ENCODE peak calls at places on chromosome 13, in eight cellular contexts. One of them, this sample, is unnamed.

GRCh38 chr13:79361299-79361698 is 44.8 kb downstream of the RBM26 start:
- DNase-seq in AG09319: no peak
- DNase-seq in PC-9: no peak
- DNase-seq in H9: no peak
- DNase-seq in colonic mucosa: no peak
- DNase-seq in cardiac fibroblast: no peak
- DNase-seq in neural progenitor cell: no peak
- DNase-seq in RWPE1: no peak
- DNase-seq in this sample: no peak

GRCh38 chr13:48184260-48184659 is 48.7 kb upstream of the ITM2B start:
- DNase-seq in AG09319: no peak
- DNase-seq in neural progenitor cell: no peak
- DNase-seq in H9: no peak
- DNase-seq in cardiac fibroblast: no peak
- DNase-seq in colonic mucosa: no peak
- DNase-seq in PC-9: no peak
- DNase-seq in RWPE1: no peak
- DNase-seq in this sample: no peak

GRCh38 chr13:40963927-40964326 is 55.2 kb downstream of the ELF1 start:
- DNase-seq in AG09319: no peak
- DNase-seq in colonic mucosa: no peak
- DNase-seq in cardiac fibroblast: no peak
- DNase-seq in RWPE1: peak; percentile 87
- DNase-seq in neural progenitor cell: no peak
- DNase-seq in H9: no peak
- DNase-seq in PC-9: peak; percentile 6
- DNase-seq in this sample: peak; percentile 44

GRCh38 chr13:24341439-24341838 is 32.1 kb downstream of the C1QTNF9 start:
- DNase-seq in RWPE1: no peak
- DNase-seq in neural progenitor cell: no peak
- DNase-seq in AG09319: no peak
- DNase-seq in cardiac fibroblast: peak; percentile 4
- DNase-seq in PC-9: no peak
- DNase-seq in H9: no peak
- DNase-seq in colonic mucosa: no peak
- DNase-seq in this sample: no peak

GRCh38 chr13:74142257-74142656 is 8.1 kb upstream of the KLF12 start:
- DNase-seq in RWPE1: no peak
- DNase-seq in H9: no peak
- DNase-seq in neural progenitor cell: no peak
- DNase-seq in colonic mucosa: no peak
- DNase-seq in cardiac fibroblast: no peak
- DNase-seq in PC-9: no peak
- DNase-seq in AG09319: no peak
- DNase-seq in this sample: no peak

GRCh38 chr13:48494874-48495273 is 38.0 kb downstream of the RCBTB2 start:
- DNase-seq in PC-9: no peak
- DNase-seq in H9: no peak
- DNase-seq in cardiac fibroblast: no peak
- DNase-seq in colonic mucosa: no peak
- DNase-seq in neural progenitor cell: no peak
- DNase-seq in RWPE1: no peak
- DNase-seq in AG09319: no peak
- DNase-seq in this sample: no peak

GRCh38 chr13:27080018-27080948 is 91.3 kb downstream of the USP12 start:
- DNase-seq in PC-9: no peak
- DNase-seq in AG09319: no peak
- DNase-seq in H9: no peak
- DNase-seq in RWPE1: no peak
- DNase-seq in cardiac fibroblast: no peak
- DNase-seq in colonic mucosa: no peak
- DNase-seq in neural progenitor cell: no peak
- DNase-seq in this sample: no peak

GRCh38 chr13:73772449-73773186 is 361.6 kb downstream of the KLF12 start:
- DNase-seq in PC-9: no peak
- DNase-seq in cardiac fibroblast: no peak
- DNase-seq in colonic mucosa: no peak
- DNase-seq in AG09319: no peak
- DNase-seq in H9: no peak
- DNase-seq in RWPE1: no peak
- DNase-seq in neural progenitor cell: no peak
- DNase-seq in this sample: no peak

GRCh38 chr13:74444877-74445479 is 310.8 kb upstream of the KLF12 start:
- DNase-seq in cardiac fibroblast: no peak
- DNase-seq in PC-9: no peak
- DNase-seq in AG09319: no peak
- DNase-seq in H9: no peak
- DNase-seq in colonic mucosa: no peak
- DNase-seq in RWPE1: peak; percentile 18
- DNase-seq in neural progenitor cell: no peak
- DNase-seq in this sample: peak; percentile 26

GRCh38 chr13:107210216-107211010 is 642.5 kb upstream of the ARGLU1 start:
- DNase-seq in H9: no peak
- DNase-seq in PC-9: no peak
- DNase-seq in cardiac fibroblast: peak; percentile 36
- DNase-seq in AG09319: no peak
- DNase-seq in neural progenitor cell: no peak
- DNase-seq in colonic mucosa: no peak
- DNase-seq in RWPE1: no peak
- DNase-seq in this sample: no peak

GRCh38 chr13:79457948-79458347 is 23.0 kb upstream of the NDFIP2 start:
- DNase-seq in H9: no peak
- DNase-seq in AG09319: peak; percentile 46
- DNase-seq in RWPE1: peak; percentile 27
- DNase-seq in neural progenitor cell: no peak
- DNase-seq in cardiac fibroblast: peak; percentile 70
- DNase-seq in PC-9: no peak
- DNase-seq in colonic mucosa: no peak
- DNase-seq in this sample: peak; percentile 59

GRCh38 chr13:89737051-89737450 is 1610.4 kb upstream of the MIR17HG start:
- DNase-seq in RWPE1: no peak
- DNase-seq in neural progenitor cell: no peak
- DNase-seq in AG09319: no peak
- DNase-seq in cardiac fibroblast: no peak
- DNase-seq in H9: no peak
- DNase-seq in PC-9: no peak
- DNase-seq in colonic mucosa: no peak
- DNase-seq in this sample: no peak

GRCh38 chr13:41905600-41906254 is 55.2 kb downstream of the VWA8 start:
- DNase-seq in AG09319: peak; percentile 30
- DNase-seq in H9: no peak
- DNase-seq in colonic mucosa: no peak
- DNase-seq in neural progenitor cell: peak; percentile 35
- DNase-seq in cardiac fibroblast: peak; percentile 55
- DNase-seq in PC-9: no peak
- DNase-seq in RWPE1: peak; percentile 64
- DNase-seq in this sample: peak; percentile 65

GRCh38 chr13:48727252-48728011 is 73.7 kb downstream of the CYSLTR2 start:
- DNase-seq in AG09319: no peak
- DNase-seq in neural progenitor cell: no peak
- DNase-seq in PC-9: no peak
- DNase-seq in H9: no peak
- DNase-seq in cardiac fibroblast: peak; percentile 68
- DNase-seq in RWPE1: no peak
- DNase-seq in colonic mucosa: no peak
- DNase-seq in this sample: no peak

GRCh38 chr13:111490611-111491010 is 170.2 kb downstream of the TEX29 start:
- DNase-seq in neural progenitor cell: no peak
- DNase-seq in cardiac fibroblast: no peak
- DNase-seq in RWPE1: no peak
- DNase-seq in AG09319: no peak
- DNase-seq in colonic mucosa: no peak
- DNase-seq in PC-9: no peak
- DNase-seq in H9: no peak
- DNase-seq in this sample: no peak

GRCh38 chr13:112055417-112056206 is 11.3 kb upstream of the SOX1 start:
- DNase-seq in RWPE1: no peak
- DNase-seq in neural progenitor cell: peak; percentile 52
- DNase-seq in colonic mucosa: no peak
- DNase-seq in PC-9: no peak
- DNase-seq in H9: peak; percentile 44
- DNase-seq in AG09319: no peak
- DNase-seq in cardiac fibroblast: no peak
- DNase-seq in this sample: no peak

GRCh38 chr13:26038931-26039475 is 12.8 kb downstream of the SHISA2 start:
- DNase-seq in H9: no peak
- DNase-seq in PC-9: no peak
- DNase-seq in colonic mucosa: no peak
- DNase-seq in AG09319: no peak
- DNase-seq in RWPE1: no peak
- DNase-seq in cardiac fibroblast: no peak
- DNase-seq in neural progenitor cell: no peak
- DNase-seq in this sample: no peak

GRCh38 chr13:112519517-112520060 is 68.4 kb downstream of the TUBGCP3 start:
- DNase-seq in neural progenitor cell: no peak
- DNase-seq in RWPE1: no peak
- DNase-seq in PC-9: no peak
- DNase-seq in cardiac fibroblast: no peak
- DNase-seq in H9: no peak
- DNase-seq in colonic mucosa: no peak
- DNase-seq in AG09319: no peak
- DNase-seq in this sample: no peak

GRCh38 chr13:108154421-108154858 is 60.9 kb downstream of the LIG4 start:
- DNase-seq in AG09319: no peak
- DNase-seq in PC-9: no peak
- DNase-seq in colonic mucosa: peak; percentile 68
- DNase-seq in H9: no peak
- DNase-seq in cardiac fibroblast: no peak
- DNase-seq in neural progenitor cell: no peak
- DNase-seq in RWPE1: no peak
- DNase-seq in this sample: no peak

GRCh38 chr13:99577934-99578917 is 77.0 kb downstream of the TM9SF2 start:
- DNase-seq in cardiac fibroblast: peak; percentile 16
- DNase-seq in H9: no peak
- DNase-seq in AG09319: no peak
- DNase-seq in RWPE1: no peak
- DNase-seq in PC-9: no peak
- DNase-seq in colonic mucosa: no peak
- DNase-seq in neural progenitor cell: no peak
- DNase-seq in this sample: peak; percentile 15
- TF ChIP-seq CTCF in cardiac fibroblast: peak; percentile 33
- TF ChIP-seq CTCF in H9: peak; percentile 55
- TF ChIP-seq CTCF in AG09319: peak; percentile 31
- TF ChIP-seq CTCF in RWPE1: no peak
- TF ChIP-seq CTCF in PC-9: no peak
- TF ChIP-seq CTCF in colonic mucosa: no peak
- TF ChIP-seq CTCF in neural progenitor cell: peak; percentile 30
- TF ChIP-seq CTCF in this sample: peak; percentile 12

DNA sequence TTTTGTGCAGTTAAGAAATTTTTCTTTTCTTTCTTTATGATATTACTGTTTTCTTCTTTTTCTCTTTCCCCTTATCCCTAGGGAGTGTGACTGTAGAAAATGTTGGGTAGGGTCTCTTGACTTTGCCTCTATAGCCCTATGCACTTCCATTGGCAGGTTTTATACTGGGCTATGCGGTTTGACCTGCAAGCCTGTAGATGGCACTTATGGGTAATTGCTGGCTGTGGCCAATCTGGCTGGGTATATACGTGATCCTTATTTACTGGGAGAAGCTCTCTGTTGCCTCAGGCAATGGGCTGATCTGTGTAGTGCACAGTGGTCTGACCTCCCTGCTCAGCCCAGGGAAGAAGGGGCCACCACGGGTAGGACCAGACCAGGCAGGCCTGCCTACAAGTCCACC is 78.8 kb downstream of the RAP2A start:
- DNase-seq in cardiac fibroblast: no peak
- DNase-seq in colonic mucosa: no peak
- DNase-seq in PC-9: no peak
- DNase-seq in AG09319: no peak
- DNase-seq in H9: no peak
- DNase-seq in neural progenitor cell: no peak
- DNase-seq in RWPE1: no peak
- DNase-seq in this sample: no peak
- TF ChIP-seq CTCF in cardiac fibroblast: no peak
- TF ChIP-seq CTCF in colonic mucosa: no peak
- TF ChIP-seq CTCF in PC-9: no peak
- TF ChIP-seq CTCF in AG09319: no peak
- TF ChIP-seq CTCF in H9: peak; percentile 34
- TF ChIP-seq CTCF in neural progenitor cell: no peak
- TF ChIP-seq CTCF in RWPE1: no peak
- TF ChIP-seq CTCF in this sample: no peak

DNA sequence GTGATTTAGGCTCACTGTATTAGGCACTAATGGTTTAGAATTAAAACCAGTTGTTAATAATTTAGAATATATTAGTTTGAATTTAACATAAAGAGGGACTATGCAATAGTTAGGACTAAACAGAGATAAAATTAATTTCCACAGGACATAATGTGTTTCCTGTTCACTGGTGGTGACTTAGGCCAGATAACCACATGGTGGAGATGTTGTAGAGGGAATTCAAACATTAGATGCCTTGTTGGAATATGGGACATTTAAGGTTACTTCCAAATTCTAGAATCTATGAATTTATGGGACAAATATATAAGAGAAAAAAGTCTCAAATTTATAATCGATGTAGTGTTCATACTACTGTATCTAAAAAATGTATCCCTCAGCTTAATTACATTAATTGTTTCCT is 615.5 kb upstream of the KLHL1 start:
- DNase-seq in RWPE1: no peak
- DNase-seq in cardiac fibroblast: no peak
- DNase-seq in H9: no peak
- DNase-seq in PC-9: no peak
- DNase-seq in colonic mucosa: no peak
- DNase-seq in AG09319: no peak
- DNase-seq in neural progenitor cell: no peak
- DNase-seq in this sample: peak; percentile 5
- TF ChIP-seq CTCF in RWPE1: no peak
- TF ChIP-seq CTCF in cardiac fibroblast: no peak
- TF ChIP-seq CTCF in H9: peak; percentile 46
- TF ChIP-seq CTCF in PC-9: no peak
- TF ChIP-seq CTCF in colonic mucosa: no peak
- TF ChIP-seq CTCF in AG09319: peak; percentile 20
- TF ChIP-seq CTCF in neural progenitor cell: peak; percentile 51
- TF ChIP-seq CTCF in this sample: no peak

DNA sequence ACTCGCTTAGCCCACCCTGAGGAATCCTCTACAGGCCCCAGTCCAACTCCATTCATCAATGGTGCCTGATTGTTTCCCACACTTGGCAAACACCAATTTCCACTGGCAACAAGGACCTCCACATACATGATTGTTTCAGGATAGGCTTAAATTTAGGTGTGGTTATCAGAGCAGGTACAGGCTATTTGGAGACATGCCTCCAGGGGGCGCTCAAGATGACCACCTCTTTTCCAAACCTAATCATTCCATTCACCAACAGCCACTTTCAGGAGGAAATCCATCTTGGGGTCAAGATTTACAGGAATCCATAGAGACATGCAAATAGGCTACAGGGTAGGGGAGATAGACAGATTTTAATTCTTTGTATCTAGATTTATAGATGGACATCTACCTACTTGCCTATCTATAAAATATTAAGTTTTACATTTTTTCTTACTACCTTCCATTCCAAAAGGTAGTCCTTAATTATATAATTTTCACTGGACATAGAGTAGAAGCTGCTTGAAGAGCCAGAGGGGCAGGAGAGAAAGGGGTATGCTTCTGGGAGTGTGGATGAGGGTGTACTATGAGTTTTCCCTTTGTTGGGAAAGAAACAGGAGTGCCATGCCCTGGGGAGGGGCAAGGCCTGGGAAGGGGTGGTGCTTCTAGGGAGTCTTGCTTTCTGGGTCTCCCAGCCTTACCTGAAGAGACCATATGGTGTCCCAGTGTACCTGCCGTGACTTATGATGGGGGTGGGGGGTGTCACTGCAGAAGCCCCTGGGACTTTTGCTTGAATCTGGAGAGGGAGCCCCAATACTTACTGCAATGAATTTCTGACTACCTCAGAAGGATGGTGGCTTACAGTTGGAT is 14.1 kb upstream of the PCDH8 start:
- DNase-seq in neural progenitor cell: peak; percentile 64
- DNase-seq in AG09319: no peak
- DNase-seq in RWPE1: peak; percentile 54
- DNase-seq in cardiac fibroblast: no peak
- DNase-seq in PC-9: peak; percentile 14
- DNase-seq in H9: peak; percentile 72
- DNase-seq in colonic mucosa: peak; percentile 40
- DNase-seq in this sample: peak; percentile 53
- TF ChIP-seq CTCF in neural progenitor cell: peak; percentile 90
- TF ChIP-seq CTCF in AG09319: peak; percentile 40
- TF ChIP-seq CTCF in RWPE1: peak; percentile 64
- TF ChIP-seq CTCF in cardiac fibroblast: peak; percentile 26
- TF ChIP-seq CTCF in PC-9: peak; percentile 70
- TF ChIP-seq CTCF in H9: peak; percentile 90
- TF ChIP-seq CTCF in colonic mucosa: peak; percentile 52
- TF ChIP-seq CTCF in this sample: peak; percentile 80

This sample was measured in MCF 10A.